ENCODE peak calls at places on chromosomes 1 and 21, in nine cellular contexts. F, J, P, Y, B, L, X, A and E are unnamed samples.

GRCh38 chr1:229352975-229353374 is 10.1 kb upstream of the CCSAP start:
- DNase-seq in F (no peak), J (no peak), P (no peak), Y (no peak), B (no peak), L (no peak), X (no peak), A (no peak), E (no peak)

GRCh38 chr1:56153276-56153675 is 426.1 kb downstream of the PLPP3 start:
- DNase-seq in F (no peak), J (no peak), P (no peak), Y (no peak), B (no peak), L (no peak), X (no peak), A (no peak), E (no peak)

GRCh38 chr1:198678301-198678836 is 39.5 kb downstream of the PTPRC start:
- DNase-seq in F (no peak), J (no peak), P (no peak), Y (no peak), B (no peak), L (no peak), X (peak), A (no peak), E (no peak)

GRCh38 chr1:57485643-57486042 is 61.8 kb upstream of the DAB1 start:
- DNase-seq in F (peak), J (no peak), P (no peak), Y (peak), B (peak), L (no peak), X (peak), A (no peak), E (no peak)

GRCh38 chr1:28580706-28581530 is 11.1 kb upstream of the RAB42 start:
- DNase-seq in F (peak), J (no peak), P (peak), Y (peak), B (peak), L (peak), X (peak), A (no peak), E (peak)

GRCh38 chr1:77347646-77348045 is 65.8 kb downstream of the AK5 start:
- DNase-seq in F (peak), J (no peak), P (no peak), Y (peak), B (peak), L (peak), X (peak), A (peak), E (no peak)

GRCh38 chr21:26079376-26079775 is 91.2 kb downstream of the APP start:
- DNase-seq in F (no peak), J (no peak), P (no peak), Y (no peak), B (no peak), L (no peak), X (peak), A (no peak), E (no peak)

GRCh38 chr1:33186936-33187335 is 5.1 kb upstream of the TRIM62 start:
- DNase-seq in F (no peak), J (no peak), P (no peak), Y (no peak), B (no peak), L (no peak), X (no peak), A (no peak), E (no peak)

GRCh38 chr1:240312872-240313271 is 221.2 kb downstream of the FMN2 start:
- DNase-seq in F (peak), J (no peak), P (peak), Y (peak), B (peak), L (peak), X (peak), A (peak), E (no peak)

GRCh38 chr1:160607051-160608032 is 28.0 kb upstream of the CD84 start:
- DNase-seq in F (peak), J (no peak), P (peak), Y (peak), B (peak), L (peak), X (peak), A (peak), E (peak)

GRCh38 chr21:45169682-45170081 is 95.3 kb downstream of the ADARB1 start:
- DNase-seq in F (no peak), J (no peak), P (no peak), Y (no peak), B (no peak), L (no peak), X (no peak), A (no peak), E (no peak)

GRCh38 chr1:236890152-236891056 is 95.3 kb downstream of the MTR start:
- DNase-seq in F (no peak), J (peak), P (no peak), Y (no peak), B (no peak), L (no peak), X (no peak), A (no peak), E (no peak)

GRCh38 chr1:221845650-221846371 is 103.9 kb upstream of the DUSP10 start:
- DNase-seq in F (peak), J (peak), P (no peak), Y (peak), B (peak), L (peak), X (peak), A (no peak), E (no peak)

DNA sequence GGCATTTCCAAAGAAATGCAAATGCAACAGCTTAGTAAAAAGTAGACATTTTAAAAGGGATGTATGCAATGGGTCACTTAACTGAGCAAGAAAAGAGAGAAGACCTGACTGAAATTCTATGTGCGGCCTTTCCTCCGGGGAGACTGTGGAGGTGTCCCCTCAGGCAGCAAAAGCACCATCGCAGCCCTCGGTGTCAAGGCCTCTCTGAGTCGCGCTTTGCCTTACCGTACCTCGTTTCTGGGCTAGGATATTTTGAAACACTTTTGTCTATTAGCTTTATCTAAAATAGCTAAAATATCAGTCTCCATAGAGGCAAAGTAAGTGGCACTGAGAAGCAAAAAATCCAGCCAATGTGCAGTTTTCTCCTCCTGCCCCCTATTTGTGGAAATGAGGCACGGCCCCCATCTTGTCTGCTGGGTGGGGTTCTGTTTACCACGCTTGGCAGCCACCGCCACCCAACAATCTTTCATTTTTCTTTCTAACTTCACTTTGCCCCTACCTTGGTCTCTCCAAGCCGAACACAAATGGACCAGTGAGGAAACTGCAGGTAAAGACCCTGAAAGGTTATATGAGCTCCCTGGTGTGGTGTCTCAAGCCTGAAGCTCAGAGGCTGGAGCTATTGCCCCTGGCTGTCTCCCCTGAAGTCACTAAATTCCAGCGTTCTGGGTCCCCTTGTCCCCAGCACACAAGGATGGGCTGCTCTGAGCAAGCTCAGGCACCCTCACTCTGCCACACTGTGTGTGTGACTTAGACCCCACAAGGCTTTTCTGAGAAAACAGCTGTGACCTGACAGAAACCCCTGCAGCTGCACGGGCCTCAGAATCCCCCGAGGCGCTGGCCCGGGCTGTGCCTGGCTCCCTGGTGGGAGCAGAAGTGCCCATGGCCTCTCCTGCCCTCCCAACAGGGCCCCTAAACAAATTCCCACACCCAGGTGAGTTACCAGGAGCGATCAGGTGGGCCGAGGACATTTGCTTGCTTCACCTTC is 1.6 kb downstream of the CD247 start:
- DNase-seq in F (no peak), J (no peak), P (no peak), Y (no peak), B (no peak), L (no peak), X (no peak), A (no peak), E (peak)
- H3K4me3 ChIP-seq in F (no peak), J (no peak), P (no peak), Y (no peak), B (no peak), L (no peak), X (no peak), A (no peak), E (peak)

DNA sequence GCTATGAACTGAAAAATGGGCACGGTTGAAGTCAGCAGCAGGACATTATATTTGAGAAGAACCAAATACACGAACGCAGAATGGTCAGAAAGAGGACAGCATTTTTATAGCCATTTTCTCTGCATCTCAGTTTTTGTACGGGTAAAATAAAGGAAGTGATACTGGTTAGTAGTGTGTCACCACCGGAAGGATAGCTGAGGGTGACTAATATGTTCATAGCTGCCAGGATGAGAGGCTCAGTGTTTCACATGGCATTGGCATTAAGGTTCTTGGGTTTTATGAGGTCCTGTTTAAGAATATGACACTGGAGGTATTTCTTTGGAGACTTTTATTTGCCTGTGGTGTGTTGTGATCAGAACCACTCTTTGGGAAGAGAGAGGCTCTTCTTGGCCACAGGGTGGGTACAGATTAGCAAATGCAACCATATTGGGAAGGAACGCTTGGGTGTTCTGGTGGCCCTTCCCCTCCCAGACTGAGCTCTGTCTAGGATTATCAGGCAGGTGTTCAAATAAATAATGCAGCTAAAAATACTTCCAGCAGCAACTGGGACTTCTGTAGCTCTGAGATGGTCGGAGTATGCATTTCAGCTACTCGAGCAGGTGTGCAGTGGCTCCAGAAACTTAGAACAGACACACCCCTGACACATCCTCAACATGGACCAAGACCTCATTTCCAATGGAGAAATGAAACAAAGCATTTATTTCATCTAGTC is 158.2 kb downstream of the PBX1 start:
- DNase-seq in F (peak), J (no peak), P (no peak), Y (peak), B (peak), L (no peak), X (peak), A (peak), E (no peak)
- H3K4me3 ChIP-seq in F (no peak), J (no peak), P (no peak), Y (no peak), B (no peak), L (no peak), X (no peak), A (no peak), E (no peak)

GRCh38 chr1:173865468-173866164 is 2.2 kb downstream of the GAS5 start:
- DNase-seq in F (no peak), J (no peak), P (no peak), Y (no peak), B (no peak), L (no peak), X (no peak), A (no peak), E (no peak)
- H3K4me3 ChIP-seq in F (peak), J (no peak), P (peak), Y (peak), B (peak), L (peak), X (peak), A (peak), E (peak)

GRCh38 chr1:205275916-205276315 is 45.6 kb downstream of the NUAK2 start:
- DNase-seq in F (no peak), J (no peak), P (no peak), Y (no peak), B (no peak), L (no peak), X (no peak), A (no peak), E (no peak)

GRCh38 chr1:205276334-205277065 is 45.0 kb downstream of the NUAK2 start:
- DNase-seq in F (peak), J (no peak), P (no peak), Y (no peak), B (no peak), L (no peak), X (no peak), A (no peak), E (no peak)

GRCh38 chr1:205273551-205273982 is 45.8 kb downstream of the TMCC2 start:
- DNase-seq in F (peak), J (peak), P (peak), Y (peak), B (peak), L (peak), X (peak), A (no peak), E (peak)

GRCh38 chr1:205274041-205274691 is 46.4 kb downstream of the TMCC2 start:
- DNase-seq in F (no peak), J (no peak), P (no peak), Y (no peak), B (no peak), L (peak), X (no peak), A (no peak), E (no peak)

GRCh38 chr1:205275133-205275532 is 46.4 kb downstream of the NUAK2 start:
- DNase-seq in F (no peak), J (no peak), P (no peak), Y (no peak), B (no peak), L (no peak), X (no peak), A (no peak), E (no peak)
- H3K4me3 ChIP-seq in F (no peak), J (no peak), P (no peak), Y (no peak), B (no peak), L (no peak), X (no peak), A (no peak), E (no peak)

GRCh38 chr1:151159373-151159772 is 2.9 kb downstream of the TNFAIP8L2 start:
- DNase-seq in F (no peak), J (no peak), P (no peak), Y (no peak), B (no peak), L (no peak), X (no peak), A (no peak), E (no peak)

GRCh38 chr1:151156515-151156819 is at the start of gene TNFAIP8L2:
- DNase-seq in F (peak), J (peak), P (no peak), Y (no peak), B (no peak), L (no peak), X (no peak), A (no peak), E (peak)

GRCh38 chr1:151158311-151158710 is 1.9 kb downstream of the TNFAIP8L2 start:
- DNase-seq in F (no peak), J (no peak), P (no peak), Y (no peak), B (no peak), L (no peak), X (no peak), A (no peak), E (no peak)

GRCh38 chr1:151158751-151159251 is 2.4 kb downstream of the TNFAIP8L2 start:
- DNase-seq in F (no peak), J (no peak), P (no peak), Y (no peak), B (no peak), L (no peak), X (no peak), A (no peak), E (no peak)

GRCh38 chr1:151157067-151157531 is 650 bp downstream of the TNFAIP8L2 start:
- DNase-seq in F (no peak), J (no peak), P (no peak), Y (no peak), B (no peak), L (no peak), X (no peak), A (no peak), E (peak)
- H3K4me3 ChIP-seq in F (no peak), J (peak), P (no peak), Y (no peak), B (no peak), L (no peak), X (no peak), A (no peak), E (peak)

GRCh38 chr1:20325407-20325737 is 34.7 kb downstream of the VWA5B1 start:
- DNase-seq in F (no peak), J (no peak), P (no peak), Y (no peak), B (no peak), L (no peak), X (peak), A (no peak), E (no peak)

GRCh38 chr1:20324704-20325406 is 34.2 kb downstream of the VWA5B1 start:
- DNase-seq in F (no peak), J (no peak), P (no peak), Y (no peak), B (no peak), L (no peak), X (no peak), A (no peak), E (no peak)

GRCh38 chr1:20322081-20322824 is 31.6 kb downstream of the VWA5B1 start:
- DNase-seq in F (no peak), J (no peak), P (no peak), Y (no peak), B (peak), L (no peak), X (peak), A (no peak), E (peak)

GRCh38 chr1:20322825-20323612 is 32.3 kb downstream of the VWA5B1 start:
- DNase-seq in F (no peak), J (no peak), P (no peak), Y (no peak), B (peak), L (no peak), X (peak), A (no peak), E (peak)

GRCh38 chr1:20323613-20323920 is 32.9 kb downstream of the VWA5B1 start:
- DNase-seq in F (no peak), J (no peak), P (no peak), Y (no peak), B (peak), L (no peak), X (peak), A (no peak), E (no peak)
- H3K4me3 ChIP-seq in F (no peak), J (no peak), P (no peak), Y (no peak), B (no peak), L (no peak), X (no peak), A (no peak), E (no peak)